ENCODE peak calls at places on chromosomes 3 and 15, in seven cellular contexts. A is NCI-H774, X is small intestine, Y is NCI-H1105, B is activated T-helper 1 cell treated with Interleukin-2 at 50 U/mL for 16 hours, U is PC-3, E is globus pallidus. Z is an unnamed sample.
A peak's percentile ranks its signal among the peaks of the same experiment; 100 is the strongest.

GRCh38 chr3:115628075-115628412 is 4.7 kb downstream of the GAP43 start:
- DNase-seq in E (no peak), B (no peak), Y (no peak), X (no peak), U (no peak), A (no peak), Z (no peak)

GRCh38 chr3:189739396-189739795 is 108.2 kb downstream of the TP63 start:
- DNase-seq in X (no peak), B (no peak), U (no peak), E (no peak), A (no peak), Y (no peak), Z (no peak)

GRCh38 chr3:150577854-150578253 is 25.3 kb upstream of the SELENOT start:
- DNase-seq in U (peak; percentile 18), Y (no peak), B (no peak), X (peak; percentile 13), E (no peak), A (no peak), Z (no peak)

GRCh38 chr3:77298405-77298804 is 258.5 kb downstream of the ROBO2 start:
- DNase-seq in A (no peak), X (no peak), E (no peak), Y (no peak), B (no peak), U (no peak), Z (no peak)

GRCh38 chr15:34609658-34610057 is 26.2 kb upstream of the GOLGA8B start:
- DNase-seq in B (no peak), X (no peak), E (no peak), U (no peak), Y (no peak), A (no peak), Z (no peak)

GRCh38 chr3:174408310-174408709 is 450.8 kb upstream of the NAALADL2 start:
- DNase-seq in A (no peak), X (no peak), Y (no peak), E (no peak), B (no peak), U (peak; percentile 77), Z (no peak)

GRCh38 chr15:83207622-83208356 is at the start of gene HDGFL3:
- DNase-seq in U (peak; percentile 59), Y (peak; percentile 47), B (no peak), X (no peak), A (peak; percentile 54), E (peak; percentile 64), Z (peak; percentile 52)

GRCh38 chr3:148930785-148931184 is 60.6 kb upstream of the GYG1 start:
- DNase-seq in Y (no peak), X (no peak), A (no peak), E (no peak), B (no peak), U (peak; percentile 67), Z (no peak)

GRCh38 chr3:65013053-65013452 is 325.3 kb upstream of the ADAMTS9 start:
- DNase-seq in Y (no peak), X (no peak), B (no peak), E (no peak), U (no peak), A (no peak), Z (no peak)

GRCh38 chr15:57429098-57429497 is 52.8 kb downstream of the CGNL1 start:
- DNase-seq in E (no peak), B (no peak), X (no peak), A (no peak), Y (no peak), U (no peak), Z (no peak)

GRCh38 chr3:56086355-56086754 is 381.9 kb downstream of the ERC2 start:
- DNase-seq in U (no peak), E (no peak), X (no peak), Y (no peak), A (no peak), B (no peak), Z (no peak)

GRCh38 chr15:42145546-42146455 is 10.6 kb downstream of the PLA2G4F start:
- DNase-seq in X (no peak), E (no peak), Y (no peak), U (no peak), A (no peak), B (no peak), Z (no peak)

GRCh38 chr3:45055411-45056143 is 29.5 kb downstream of the CLEC3B start:
- DNase-seq in U (peak; percentile 51), E (peak; percentile 22), A (no peak), B (no peak), Y (no peak), X (no peak), Z (no peak)

GRCh38 chr3:129793356-129793755 is 100.2 kb downstream of the TMCC1 start:
- DNase-seq in B (no peak), U (peak; percentile 48), Y (no peak), X (no peak), A (no peak), E (no peak), Z (no peak)

GRCh38 chr3:35965908-35966307 is 326.6 kb downstream of the ARPP21 start:
- DNase-seq in U (peak; percentile 75), B (no peak), A (no peak), E (peak; percentile 45), X (no peak), Y (no peak), Z (peak; percentile 59)

GRCh38 chr3:118782755-118783202 is 251.9 kb downstream of the IGSF11 start:
- DNase-seq in Y (no peak), A (no peak), X (no peak), E (no peak), B (no peak), U (peak; percentile 45), Z (no peak)

GRCh38 chr15:89177633-89178306 is 43.6 kb downstream of the RLBP1 start:
- DNase-seq in E (peak; percentile 78), Y (peak; percentile 17), A (peak; percentile 27), B (peak; percentile 11), X (peak; percentile 68), U (peak; percentile 81), Z (peak; percentile 68)

GRCh38 chr15:66798426-66799061 is 96.5 kb downstream of the SMAD6 start:
- DNase-seq in U (peak; percentile 34), E (no peak), Y (no peak), X (no peak), B (no peak), A (no peak), Z (no peak)

GRCh38 chr15:63504979-63505841 is 817 bp downstream of the USP3 start:
- DNase-seq in E (peak; percentile 64), A (peak; percentile 21), X (peak; percentile 80), B (peak; percentile 28), U (peak; percentile 47), Y (peak; percentile 48), Z (peak; percentile 49)

GRCh38 chr3:37181766-37182165 is 7.4 kb upstream of the LRRFIP2 start:
- DNase-seq in A (no peak), U (peak; percentile 61), B (no peak), Y (no peak), X (no peak), E (no peak), Z (no peak)

GRCh38 chr15:96893159-96893906 is 562.8 kb downstream of the NR2F2 start:
- DNase-seq in Y (peak; percentile 7), X (peak; percentile 45), A (no peak), U (peak; percentile 13), B (no peak), E (peak; percentile 29), Z (no peak)

GRCh38 chr15:95291878-95292472 is 1038.5 kb upstream of the NR2F2 start:
- DNase-seq in Y (peak; percentile 21), X (peak; percentile 40), B (no peak), E (peak; percentile 46), U (peak; percentile 68), A (no peak), Z (no peak)

GRCh38 chr3:177069514-177070329 is 127.6 kb downstream of the TBL1XR1 start:
- DNase-seq in A (no peak), U (peak; percentile 35), Y (no peak), E (no peak), X (no peak), B (no peak), Z (no peak)

GRCh38 chr3:195811756-195812155 is at the start of gene MUC4:
- DNase-seq in A (no peak), E (no peak), B (no peak), Y (no peak), X (peak; percentile 36), U (no peak), Z (no peak)

GRCh38 chr3:169148448-169149348 is 514.8 kb downstream of the MECOM start:
- DNase-seq in B (no peak), E (no peak), A (no peak), Y (no peak), U (peak; percentile 31), X (no peak), Z (no peak)

Z was measured in putamen.